ENCODE peak calls at places on chromosomes 13 and 19, in four cellular contexts. One of them, this sample, is unnamed.

GRCh38 chr13:70523622-70524021 is 415.4 kb upstream of the KLHL1 start:
- DNase-seq in lower leg skin: no peak
- DNase-seq in NB4: no peak
- DNase-seq in fibroblast of lung: peak; percentile 9
- DNase-seq in this sample: no peak

GRCh38 chr13:97723655-97724054 is 229.8 kb upstream of the IPO5 start:
- DNase-seq in lower leg skin: no peak
- DNase-seq in NB4: no peak
- DNase-seq in fibroblast of lung: no peak
- DNase-seq in this sample: no peak

GRCh38 chr13:34152409-34152808 is 334.5 kb downstream of the RFC3 start:
- DNase-seq in lower leg skin: no peak
- DNase-seq in NB4: no peak
- DNase-seq in fibroblast of lung: no peak
- DNase-seq in this sample: no peak

GRCh38 chr13:30307194-30307965 is at the start of gene KATNAL1:
- DNase-seq in lower leg skin: peak; percentile 57
- DNase-seq in NB4: peak; percentile 87
- DNase-seq in fibroblast of lung: peak; percentile 66
- DNase-seq in this sample: no peak

GRCh38 chr13:97228850-97229521 is 6.9 kb downstream of the MBNL2 start:
- DNase-seq in lower leg skin: no peak
- DNase-seq in NB4: no peak
- DNase-seq in fibroblast of lung: peak; percentile 86
- DNase-seq in this sample: no peak

GRCh38 chr13:114134111-114134943 is 1.9 kb upstream of the RASA3 start:
- DNase-seq in lower leg skin: no peak
- DNase-seq in NB4: peak; percentile 42
- DNase-seq in fibroblast of lung: no peak
- DNase-seq in this sample: no peak

GRCh38 chr13:92187378-92187989 is 789.1 kb downstream of the GPC5 start:
- DNase-seq in lower leg skin: peak; percentile 23
- DNase-seq in NB4: peak; percentile 52
- DNase-seq in fibroblast of lung: peak; percentile 46
- DNase-seq in this sample: no peak

GRCh38 chr13:87999141-87999765 is 328.1 kb downstream of the SLITRK5 start:
- DNase-seq in lower leg skin: no peak
- DNase-seq in NB4: no peak
- DNase-seq in fibroblast of lung: peak; percentile 83
- DNase-seq in this sample: peak; percentile 77

GRCh38 chr19:32606289-32606688 is 25.3 kb downstream of the PDCD5 start:
- DNase-seq in lower leg skin: no peak
- DNase-seq in NB4: no peak
- DNase-seq in fibroblast of lung: no peak
- DNase-seq in this sample: no peak

GRCh38 chr13:81393110-81393509 is 1052.2 kb upstream of the SPRY2 start:
- DNase-seq in lower leg skin: no peak
- DNase-seq in NB4: no peak
- DNase-seq in fibroblast of lung: no peak
- DNase-seq in this sample: no peak

GRCh38 chr19:50550594-50550966 is 17.7 kb downstream of the LRRC4B start:
- DNase-seq in lower leg skin: no peak
- DNase-seq in NB4: no peak
- DNase-seq in fibroblast of lung: no peak
- DNase-seq in this sample: no peak

GRCh38 chr13:106609116-106609515 is 41.2 kb upstream of the ARGLU1 start:
- DNase-seq in lower leg skin: no peak
- DNase-seq in NB4: no peak
- DNase-seq in fibroblast of lung: no peak
- DNase-seq in this sample: no peak

GRCh38 chr13:83845121-83845520 is 37.2 kb downstream of the SLITRK1 start:
- DNase-seq in lower leg skin: no peak
- DNase-seq in NB4: no peak
- DNase-seq in fibroblast of lung: peak; percentile 60
- DNase-seq in this sample: no peak

GRCh38 chr19:21765151-21765550 is 2.2 kb downstream of the ZNF100 start:
- DNase-seq in lower leg skin: no peak
- DNase-seq in NB4: no peak
- DNase-seq in fibroblast of lung: peak; percentile 1
- DNase-seq in this sample: no peak

GRCh38 chr13:43805071-43805468 is 18.3 kb upstream of the ENOX1 start:
- DNase-seq in lower leg skin: peak; percentile 19
- DNase-seq in NB4: no peak
- DNase-seq in fibroblast of lung: peak; percentile 92
- DNase-seq in this sample: no peak

GRCh38 chr13:93963266-93964131 is 516.0 kb downstream of the DCT start:
- DNase-seq in lower leg skin: no peak
- DNase-seq in NB4: no peak
- DNase-seq in fibroblast of lung: peak; percentile 62
- DNase-seq in this sample: no peak

DNA sequence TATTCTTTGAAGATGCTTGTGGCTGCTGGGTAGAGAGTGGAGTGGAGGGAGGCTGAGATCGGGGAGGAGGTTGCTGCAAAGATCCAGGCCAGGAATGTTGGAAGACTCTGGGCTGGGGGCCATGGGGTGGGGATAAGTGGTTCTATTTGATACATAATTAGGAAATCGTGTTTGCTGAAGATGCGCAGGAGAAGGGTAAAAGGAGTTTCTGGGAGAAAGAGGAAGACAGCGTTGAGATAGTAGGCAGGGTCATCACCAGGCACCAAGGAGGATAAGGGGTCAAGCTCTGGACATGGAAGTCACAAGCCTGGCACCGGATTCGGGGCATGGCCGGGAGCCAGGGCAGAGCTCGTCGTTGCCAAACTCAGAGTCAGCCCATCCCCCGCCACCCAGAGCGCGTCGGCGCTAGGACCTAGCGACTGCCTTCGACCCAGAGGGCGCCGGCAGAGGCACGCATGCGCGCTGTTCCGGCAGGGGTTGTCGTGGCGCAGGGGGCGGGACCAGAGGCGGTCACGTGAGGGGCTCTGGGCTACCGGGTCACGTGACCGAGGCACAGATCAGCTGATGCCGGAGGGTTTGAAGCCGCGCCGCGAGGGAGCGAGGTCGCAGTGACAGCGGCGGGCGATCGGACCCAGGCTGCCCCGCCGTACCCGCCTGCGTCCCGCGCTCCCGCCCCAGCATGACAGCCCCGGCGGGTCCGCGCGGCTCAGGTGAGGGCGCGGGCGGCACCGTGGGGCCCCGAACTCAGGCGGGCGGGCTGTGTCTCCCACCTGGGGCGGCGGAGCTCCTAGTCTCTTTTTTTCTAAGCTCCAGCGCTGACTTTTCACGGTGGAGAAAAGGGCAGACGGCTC is at the start of gene MCOLN1:
- DNase-seq in lower leg skin: peak; percentile 99
- DNase-seq in NB4: peak; percentile 97
- DNase-seq in fibroblast of lung: peak; percentile 91
- DNase-seq in this sample: peak; percentile 76
- TF ChIP-seq CTCF in lower leg skin: no peak
- TF ChIP-seq CTCF in NB4: no peak
- TF ChIP-seq CTCF in fibroblast of lung: no peak
- TF ChIP-seq CTCF in this sample: no peak

GRCh38 chr19:17686027-17686511 is 2.1 kb downstream of the UNC13A start:
- DNase-seq in lower leg skin: no peak
- DNase-seq in NB4: no peak
- DNase-seq in fibroblast of lung: peak; percentile 6
- DNase-seq in this sample: no peak
- H3K4me3 ChIP-seq in lower leg skin: no peak overlapping the region
- H3K4me3 ChIP-seq in NB4: no peak overlapping the region
- H3K4me3 ChIP-seq in fibroblast of lung: no peak overlapping the region
- H3K4me3 ChIP-seq in this sample: no peak overlapping the region

DNA sequence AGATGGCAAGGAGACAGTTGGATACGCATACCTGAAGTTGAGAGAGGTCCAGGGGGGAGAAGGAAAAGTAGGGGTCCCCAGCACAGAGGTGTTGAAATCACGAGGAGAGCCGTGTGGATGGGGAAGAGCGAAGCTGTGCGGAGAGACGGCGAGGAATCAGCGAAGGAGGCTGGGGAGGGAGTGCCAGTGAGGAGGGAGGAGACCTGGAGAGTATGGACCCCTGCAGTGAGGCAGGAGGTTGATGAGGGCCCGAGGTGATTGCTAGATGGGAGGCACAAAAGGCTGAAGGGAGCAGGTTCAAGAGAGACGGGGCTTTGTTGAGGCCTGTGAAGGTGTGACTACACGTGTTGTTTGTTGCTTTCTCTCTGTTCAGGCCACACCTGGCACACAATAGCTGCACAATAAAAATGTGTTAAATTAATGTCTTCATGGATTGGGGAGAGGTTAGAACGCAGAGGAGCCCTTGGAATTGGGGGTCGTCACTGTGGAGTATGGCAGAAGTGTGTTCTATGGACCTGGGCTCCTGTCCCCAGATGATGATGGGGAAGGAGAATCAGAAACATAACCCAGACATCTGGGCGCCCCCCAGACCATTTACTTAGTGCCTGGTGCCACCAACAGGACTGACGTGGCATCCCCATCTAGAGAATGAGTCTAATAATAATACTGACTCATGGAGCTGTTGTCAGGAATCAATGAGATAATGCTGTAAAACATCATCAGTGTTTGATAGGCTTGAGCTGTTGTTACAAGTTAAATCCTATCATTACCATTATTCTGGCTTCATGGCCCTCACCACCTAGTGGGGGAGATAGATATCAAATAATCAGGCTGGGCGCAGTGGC is 137.5 kb downstream of the SIPA1L3 start:
- DNase-seq in lower leg skin: no peak
- DNase-seq in NB4: no peak
- DNase-seq in fibroblast of lung: peak; percentile 69
- DNase-seq in this sample: no peak
- TF ChIP-seq CTCF in lower leg skin: no peak
- TF ChIP-seq CTCF in NB4: no peak
- TF ChIP-seq CTCF in fibroblast of lung: no peak
- TF ChIP-seq CTCF in this sample: no peak

GRCh38 chr19:18174983-18175382 is 1.4 kb downstream of the IFI30 start:
- DNase-seq in lower leg skin: no peak
- DNase-seq in NB4: no peak
- DNase-seq in fibroblast of lung: no peak
- DNase-seq in this sample: no peak
- H3K4me3 ChIP-seq in lower leg skin: no peak overlapping the region
- H3K4me3 ChIP-seq in NB4: no peak overlapping the region
- H3K4me3 ChIP-seq in fibroblast of lung: no peak overlapping the region
- H3K4me3 ChIP-seq in this sample: peak overlapping the region; percentile 1

GRCh38 chr19:12521996-12522395 is 29.3 kb downstream of the ZNF564 start:
- DNase-seq in lower leg skin: no peak
- DNase-seq in NB4: peak; percentile 30
- DNase-seq in fibroblast of lung: no peak
- DNase-seq in this sample: no peak
- TF ChIP-seq CTCF in lower leg skin: no peak
- TF ChIP-seq CTCF in NB4: no peak
- TF ChIP-seq CTCF in fibroblast of lung: no peak
- TF ChIP-seq CTCF in this sample: no peak

DNA sequence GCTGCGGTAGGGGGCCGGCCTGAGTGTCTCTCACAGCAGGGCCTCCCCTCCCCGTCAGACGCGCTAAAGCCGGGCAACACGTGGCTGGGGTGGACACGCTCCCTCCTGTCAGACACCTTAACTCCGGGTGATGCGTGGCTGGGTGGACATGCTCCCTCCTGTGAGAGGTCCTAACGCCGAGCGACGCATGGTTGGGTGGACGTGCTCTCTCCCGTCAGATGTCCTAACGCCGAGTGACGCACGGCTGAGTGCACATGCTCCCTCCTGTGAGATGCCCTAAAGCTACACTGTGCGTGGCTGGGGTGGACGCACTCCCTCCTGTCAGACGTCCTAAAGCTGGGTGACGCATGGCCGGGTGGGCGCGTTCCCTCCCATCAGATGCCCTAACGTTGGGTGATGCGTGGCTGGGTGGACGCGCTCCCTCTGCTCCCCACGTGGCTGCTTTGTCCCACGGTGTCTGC is 126.1 kb upstream of the MCF2L start:
- DNase-seq in lower leg skin: no peak
- DNase-seq in NB4: no peak
- DNase-seq in fibroblast of lung: no peak
- DNase-seq in this sample: no peak
- H3K4me3 ChIP-seq in lower leg skin: no peak overlapping the region
- H3K4me3 ChIP-seq in NB4: no peak overlapping the region
- H3K4me3 ChIP-seq in fibroblast of lung: no peak overlapping the region
- H3K4me3 ChIP-seq in this sample: no peak overlapping the region

GRCh38 chr19:2719910-2720776 is 1.0 kb downstream of the DIRAS1 start:
- DNase-seq in lower leg skin: no peak
- DNase-seq in NB4: no peak
- DNase-seq in fibroblast of lung: peak; percentile 27
- DNase-seq in this sample: peak; percentile 10
- TF ChIP-seq CTCF in lower leg skin: no peak
- TF ChIP-seq CTCF in NB4: no peak
- TF ChIP-seq CTCF in fibroblast of lung: peak; percentile 5
- TF ChIP-seq CTCF in this sample: peak; percentile 3